ENCODE peak calls at places on chromosomes 5 and 9, in five cellular contexts. One of them, this sample, is unnamed.

GRCh38 chr9:112489876-112490661 is 3.4 kb downstream of the KIAA1958 start:
- DNase-seq in brain microvascular endothelial cell: no peak
- DNase-seq in GM12865: no peak
- DNase-seq in cardiac fibroblast: no peak
- DNase-seq in heart right ventricle: no peak
- DNase-seq in this sample: no peak

GRCh38 chr9:125990793-125991220 is 243.6 kb downstream of the PBX3 start:
- DNase-seq in brain microvascular endothelial cell: no peak
- DNase-seq in GM12865: no peak
- DNase-seq in cardiac fibroblast: no peak
- DNase-seq in heart right ventricle: no peak
- DNase-seq in this sample: no peak

GRCh38 chr5:27137329-27137728 is 98.9 kb upstream of the CDH9 start:
- DNase-seq in brain microvascular endothelial cell: no peak
- DNase-seq in GM12865: no peak
- DNase-seq in cardiac fibroblast: no peak
- DNase-seq in heart right ventricle: no peak
- DNase-seq in this sample: no peak

GRCh38 chr5:157778121-157778805 is 34.8 kb downstream of the LSM11 start:
- DNase-seq in brain microvascular endothelial cell: no peak
- DNase-seq in GM12865: no peak
- DNase-seq in cardiac fibroblast: peak
- DNase-seq in heart right ventricle: no peak
- DNase-seq in this sample: no peak

GRCh38 chr5:127235136-127235535 is 55.5 kb upstream of the MEGF10 start:
- DNase-seq in brain microvascular endothelial cell: no peak
- DNase-seq in GM12865: no peak
- DNase-seq in cardiac fibroblast: no peak
- DNase-seq in heart right ventricle: no peak
- DNase-seq in this sample: no peak

GRCh38 chr5:151718653-151719052 is 31.9 kb upstream of the SPARC start:
- DNase-seq in brain microvascular endothelial cell: peak
- DNase-seq in GM12865: no peak
- DNase-seq in cardiac fibroblast: peak
- DNase-seq in heart right ventricle: no peak
- DNase-seq in this sample: no peak

GRCh38 chr9:128635266-128636023 is 21.2 kb downstream of the DYNC2I2 start:
- DNase-seq in brain microvascular endothelial cell: peak
- DNase-seq in GM12865: no peak
- DNase-seq in cardiac fibroblast: peak
- DNase-seq in heart right ventricle: peak
- DNase-seq in this sample: no peak

GRCh38 chr5:56951946-56952691 is at the start of gene MIER3:
- DNase-seq in brain microvascular endothelial cell: peak
- DNase-seq in GM12865: peak
- DNase-seq in cardiac fibroblast: peak
- DNase-seq in heart right ventricle: peak
- DNase-seq in this sample: peak

GRCh38 chr9:86097510-86098224 is 1.7 kb downstream of the GOLM1 start:
- DNase-seq in brain microvascular endothelial cell: no peak
- DNase-seq in GM12865: no peak
- DNase-seq in cardiac fibroblast: no peak
- DNase-seq in heart right ventricle: no peak
- DNase-seq in this sample: no peak

GRCh38 chr9:70679845-70680244 is 265.4 kb upstream of the KLF9 start:
- DNase-seq in brain microvascular endothelial cell: no peak
- DNase-seq in GM12865: no peak
- DNase-seq in cardiac fibroblast: peak
- DNase-seq in heart right ventricle: no peak
- DNase-seq in this sample: no peak

GRCh38 chr9:70120834-70121510 is 77.3 kb downstream of the MAMDC2 start:
- DNase-seq in brain microvascular endothelial cell: peak
- DNase-seq in GM12865: no peak
- DNase-seq in cardiac fibroblast: peak
- DNase-seq in heart right ventricle: peak
- DNase-seq in this sample: no peak

GRCh38 chr5:9765421-9765820 is 135.3 kb upstream of the TAS2R1 start:
- DNase-seq in brain microvascular endothelial cell: peak
- DNase-seq in GM12865: no peak
- DNase-seq in cardiac fibroblast: no peak
- DNase-seq in heart right ventricle: no peak
- DNase-seq in this sample: no peak

GRCh38 chr5:174420651-174421407 is 303.6 kb upstream of the MSX2 start:
- DNase-seq in brain microvascular endothelial cell: no peak
- DNase-seq in GM12865: no peak
- DNase-seq in cardiac fibroblast: no peak
- DNase-seq in heart right ventricle: no peak
- DNase-seq in this sample: no peak

GRCh38 chr5:69531010-69531785 is 28.8 kb upstream of the GTF2H2C start:
- DNase-seq in brain microvascular endothelial cell: no peak
- DNase-seq in GM12865: no peak
- DNase-seq in cardiac fibroblast: no peak
- DNase-seq in heart right ventricle: no peak
- DNase-seq in this sample: no peak

GRCh38 chr5:14925326-14925725 is 53.7 kb upstream of the ANKH start:
- DNase-seq in brain microvascular endothelial cell: no peak
- DNase-seq in GM12865: no peak
- DNase-seq in cardiac fibroblast: no peak
- DNase-seq in heart right ventricle: no peak
- DNase-seq in this sample: no peak

GRCh38 chr5:114223866-114224265 is 138.0 kb upstream of the KCNN2 start:
- DNase-seq in brain microvascular endothelial cell: peak
- DNase-seq in GM12865: peak
- DNase-seq in cardiac fibroblast: peak
- DNase-seq in heart right ventricle: no peak
- DNase-seq in this sample: peak

GRCh38 chr5:37308796-37309195 is 59.6 kb upstream of the CPLANE1 start:
- DNase-seq in brain microvascular endothelial cell: no peak
- DNase-seq in GM12865: no peak
- DNase-seq in cardiac fibroblast: peak
- DNase-seq in heart right ventricle: no peak
- DNase-seq in this sample: no peak

GRCh38 chr5:165137701-165138100 is 1632.3 kb downstream of the MAT2B start:
- DNase-seq in brain microvascular endothelial cell: no peak
- DNase-seq in GM12865: no peak
- DNase-seq in cardiac fibroblast: no peak
- DNase-seq in heart right ventricle: no peak
- DNase-seq in this sample: no peak

GRCh38 chr5:395921-396714 is 46.9 kb upstream of the EXOC3 start:
- DNase-seq in brain microvascular endothelial cell: no peak
- DNase-seq in GM12865: no peak
- DNase-seq in cardiac fibroblast: no peak
- DNase-seq in heart right ventricle: no peak
- DNase-seq in this sample: no peak

GRCh38 chr5:75891020-75891419 is 173.8 kb upstream of the POC5 start:
- DNase-seq in brain microvascular endothelial cell: no peak
- DNase-seq in GM12865: no peak
- DNase-seq in cardiac fibroblast: no peak
- DNase-seq in heart right ventricle: no peak
- DNase-seq in this sample: no peak

GRCh38 chr5:59275537-59276276 is 617.8 kb downstream of the PDE4D start:
- DNase-seq in brain microvascular endothelial cell: peak
- DNase-seq in GM12865: no peak
- DNase-seq in cardiac fibroblast: peak
- DNase-seq in heart right ventricle: peak
- DNase-seq in this sample: no peak

GRCh38 chr9:87292449-87293191 is 205.0 kb upstream of the DAPK1 start:
- DNase-seq in brain microvascular endothelial cell: peak
- DNase-seq in GM12865: no peak
- DNase-seq in cardiac fibroblast: no peak
- DNase-seq in heart right ventricle: no peak
- DNase-seq in this sample: no peak

GRCh38 chr5:85896499-85896898 is 721.2 kb upstream of the COX7C start:
- DNase-seq in brain microvascular endothelial cell: no peak
- DNase-seq in GM12865: no peak
- DNase-seq in cardiac fibroblast: no peak
- DNase-seq in heart right ventricle: no peak
- DNase-seq in this sample: no peak

GRCh38 chr5:33890633-33891032 is 1.2 kb downstream of the ADAMTS12 start:
- DNase-seq in brain microvascular endothelial cell: peak
- DNase-seq in GM12865: peak
- DNase-seq in cardiac fibroblast: peak
- DNase-seq in heart right ventricle: no peak
- DNase-seq in this sample: peak
- TF ChIP-seq CTCF in brain microvascular endothelial cell: peak
- TF ChIP-seq CTCF in GM12865: peak
- TF ChIP-seq CTCF in cardiac fibroblast: peak
- TF ChIP-seq CTCF in heart right ventricle: no peak
- TF ChIP-seq CTCF in this sample: no peak

DNA sequence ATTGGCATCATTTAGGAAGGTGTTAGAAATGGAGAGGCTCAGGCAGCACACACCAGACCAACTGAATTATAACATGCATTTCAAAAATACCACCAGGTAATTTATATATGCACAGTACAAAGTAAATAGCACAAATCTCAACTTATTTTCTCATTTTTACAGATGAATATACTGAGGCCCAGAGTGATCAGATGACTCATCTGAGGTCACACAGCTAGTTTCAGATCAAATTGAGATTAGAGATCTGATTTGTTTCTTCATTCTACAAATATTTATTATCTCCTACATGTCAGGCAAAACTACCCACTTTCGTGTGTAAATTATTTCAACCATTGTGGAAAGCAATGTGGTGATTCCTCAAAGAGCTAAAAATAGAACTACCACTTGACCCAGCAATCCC is 507.1 kb downstream of the TLE4 start:
- DNase-seq in brain microvascular endothelial cell: no peak
- DNase-seq in GM12865: no peak
- DNase-seq in cardiac fibroblast: no peak
- DNase-seq in heart right ventricle: no peak
- DNase-seq in this sample: no peak
- TF ChIP-seq CTCF in brain microvascular endothelial cell: no peak
- TF ChIP-seq CTCF in GM12865: no peak
- TF ChIP-seq CTCF in cardiac fibroblast: no peak
- TF ChIP-seq CTCF in heart right ventricle: no peak
- TF ChIP-seq CTCF in this sample: no peak

DNA sequence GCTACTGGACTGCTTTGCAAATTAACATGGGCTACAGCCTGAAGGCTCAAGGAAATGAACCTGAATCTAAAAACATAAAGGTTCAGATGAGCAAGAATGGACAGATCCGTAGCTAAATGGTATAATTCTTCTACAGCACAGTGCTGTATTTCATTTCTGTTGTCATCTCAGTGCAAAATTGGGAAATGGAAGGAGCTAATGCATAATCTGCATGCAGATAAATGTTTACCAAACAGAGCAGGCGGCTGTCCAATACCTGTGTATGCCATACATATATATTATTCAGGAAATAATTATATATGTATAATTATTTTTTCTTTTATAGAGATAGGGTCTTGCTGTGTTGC is 4.3 kb upstream of the HSPA9 start:
- DNase-seq in brain microvascular endothelial cell: no peak
- DNase-seq in GM12865: no peak
- DNase-seq in cardiac fibroblast: no peak
- DNase-seq in heart right ventricle: no peak
- DNase-seq in this sample: no peak
- TF ChIP-seq CTCF in brain microvascular endothelial cell: no peak
- TF ChIP-seq CTCF in GM12865: no peak
- TF ChIP-seq CTCF in cardiac fibroblast: no peak
- TF ChIP-seq CTCF in heart right ventricle: no peak
- TF ChIP-seq CTCF in this sample: no peak

DNA sequence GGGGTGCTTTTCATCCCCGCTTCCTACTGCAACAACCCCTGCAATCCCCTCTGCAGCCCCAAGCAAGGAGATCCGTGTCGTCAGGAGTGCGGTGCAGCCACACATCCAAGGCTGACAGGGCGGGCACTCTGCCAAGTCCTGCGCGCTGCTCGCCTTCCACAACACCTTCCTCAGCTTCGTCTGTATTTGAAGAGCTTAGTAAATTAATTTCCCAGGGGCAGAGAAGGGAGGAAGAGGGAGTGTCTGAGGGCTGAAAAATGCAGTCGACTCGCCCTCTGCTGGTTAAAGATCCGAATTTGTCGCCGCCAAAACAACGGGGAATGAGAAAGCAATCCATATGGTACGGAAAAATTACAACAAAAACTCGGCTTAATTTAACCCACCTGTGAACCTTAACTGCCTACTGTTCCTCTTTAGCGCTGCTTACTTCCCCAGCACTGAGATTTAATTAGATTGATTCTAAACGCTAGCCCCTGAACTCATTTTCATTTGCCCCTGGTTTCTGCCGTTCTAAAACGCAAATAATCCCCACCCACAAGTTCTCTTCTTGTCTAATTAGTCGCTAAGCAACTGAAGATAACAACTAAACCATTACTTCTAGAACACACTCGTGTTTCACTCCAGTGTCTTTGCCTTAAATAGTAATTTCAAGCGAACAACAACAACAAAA is 10.9 kb upstream of the PCDHB1 start:
- DNase-seq in brain microvascular endothelial cell: no peak
- DNase-seq in GM12865: no peak
- DNase-seq in cardiac fibroblast: peak
- DNase-seq in heart right ventricle: peak
- DNase-seq in this sample: no peak
- TF ChIP-seq CTCF in brain microvascular endothelial cell: no peak
- TF ChIP-seq CTCF in GM12865: no peak
- TF ChIP-seq CTCF in cardiac fibroblast: peak
- TF ChIP-seq CTCF in heart right ventricle: no peak
- TF ChIP-seq CTCF in this sample: no peak

GRCh38 chr9:75269202-75269601 is 180.9 kb downstream of the OSTF1 start:
- DNase-seq in brain microvascular endothelial cell: no peak
- DNase-seq in GM12865: no peak
- DNase-seq in cardiac fibroblast: no peak
- DNase-seq in heart right ventricle: no peak
- DNase-seq in this sample: no peak

GRCh38 chr9:75265525-75265972 is 177.2 kb downstream of the OSTF1 start:
- DNase-seq in brain microvascular endothelial cell: peak
- DNase-seq in GM12865: peak
- DNase-seq in cardiac fibroblast: peak
- DNase-seq in heart right ventricle: peak
- DNase-seq in this sample: peak
- TF ChIP-seq CTCF in brain microvascular endothelial cell: peak
- TF ChIP-seq CTCF in GM12865: peak
- TF ChIP-seq CTCF in cardiac fibroblast: peak
- TF ChIP-seq CTCF in heart right ventricle: peak
- TF ChIP-seq CTCF in this sample: peak